ENCODE peak calls at places on chromosomes 3 and 15, in eight cellular contexts. One of them, this sample, is unnamed.

GRCh38 chr3:189839576-189839975 is 208.4 kb downstream of the TP63 start:
- DNase-seq in activated T-cell treated with anti-CD3 and anti-CD28 coated beads for 24 hours: no peak
- DNase-seq in stimulated activated CD4-positive, alpha-beta T cell treated with anti-CD3 and anti-CD28 coated beads, Interleukin-2, amount 100 ng/mL, for 48 hours: no peak
- DNase-seq in NCI-H2029 treated with DMSO at 0.1 percent for 48 hours: no peak
- DNase-seq in stimulated activated CD8-positive, alpha-beta memory T cell treated with anti-CD3 and anti-CD28 coated beads, Interleukin-15, amount 100 ng/mL, for 24 hours: no peak
- DNase-seq in left ventricle myocardium inferior: no peak
- DNase-seq in T-helper 9 cell: no peak
- DNase-seq in iris pigment epithelial cell: peak; percentile 73
- DNase-seq in this sample: no peak

GRCh38 chr15:79168922-79169322 is 78.3 kb upstream of the RASGRF1 start:
- DNase-seq in T-helper 9 cell: no peak
- DNase-seq in left ventricle myocardium inferior: peak; percentile 45
- DNase-seq in iris pigment epithelial cell: peak; percentile 32
- DNase-seq in stimulated activated CD4-positive, alpha-beta T cell treated with anti-CD3 and anti-CD28 coated beads, Interleukin-2, amount 100 ng/mL, for 48 hours: no peak
- DNase-seq in stimulated activated CD8-positive, alpha-beta memory T cell treated with anti-CD3 and anti-CD28 coated beads, Interleukin-15, amount 100 ng/mL, for 24 hours: no peak
- DNase-seq in NCI-H2029 treated with DMSO at 0.1 percent for 48 hours: no peak
- DNase-seq in activated T-cell treated with anti-CD3 and anti-CD28 coated beads for 24 hours: no peak
- DNase-seq in this sample: no peak

GRCh38 chr15:57429098-57429497 is 52.8 kb downstream of the CGNL1 start:
- DNase-seq in iris pigment epithelial cell: no peak
- DNase-seq in stimulated activated CD4-positive, alpha-beta T cell treated with anti-CD3 and anti-CD28 coated beads, Interleukin-2, amount 100 ng/mL, for 48 hours: no peak
- DNase-seq in left ventricle myocardium inferior: no peak
- DNase-seq in stimulated activated CD8-positive, alpha-beta memory T cell treated with anti-CD3 and anti-CD28 coated beads, Interleukin-15, amount 100 ng/mL, for 24 hours: no peak
- DNase-seq in NCI-H2029 treated with DMSO at 0.1 percent for 48 hours: no peak
- DNase-seq in T-helper 9 cell: no peak
- DNase-seq in activated T-cell treated with anti-CD3 and anti-CD28 coated beads for 24 hours: no peak
- DNase-seq in this sample: no peak

GRCh38 chr3:113222412-113223086 is 11.2 kb downstream of the BOC start:
- DNase-seq in stimulated activated CD8-positive, alpha-beta memory T cell treated with anti-CD3 and anti-CD28 coated beads, Interleukin-15, amount 100 ng/mL, for 24 hours: no peak
- DNase-seq in NCI-H2029 treated with DMSO at 0.1 percent for 48 hours: peak; percentile 22
- DNase-seq in activated T-cell treated with anti-CD3 and anti-CD28 coated beads for 24 hours: no peak
- DNase-seq in stimulated activated CD4-positive, alpha-beta T cell treated with anti-CD3 and anti-CD28 coated beads, Interleukin-2, amount 100 ng/mL, for 48 hours: no peak
- DNase-seq in T-helper 9 cell: no peak
- DNase-seq in left ventricle myocardium inferior: no peak
- DNase-seq in iris pigment epithelial cell: no peak
- DNase-seq in this sample: no peak

GRCh38 chr15:25850154-25851111 is 12.7 kb downstream of the ATP10A start:
- DNase-seq in stimulated activated CD8-positive, alpha-beta memory T cell treated with anti-CD3 and anti-CD28 coated beads, Interleukin-15, amount 100 ng/mL, for 24 hours: no peak
- DNase-seq in activated T-cell treated with anti-CD3 and anti-CD28 coated beads for 24 hours: peak; percentile 68
- DNase-seq in T-helper 9 cell: peak; percentile 63
- DNase-seq in NCI-H2029 treated with DMSO at 0.1 percent for 48 hours: no peak
- DNase-seq in left ventricle myocardium inferior: peak; percentile 79
- DNase-seq in iris pigment epithelial cell: peak; percentile 27
- DNase-seq in stimulated activated CD4-positive, alpha-beta T cell treated with anti-CD3 and anti-CD28 coated beads, Interleukin-2, amount 100 ng/mL, for 48 hours: peak; percentile 55
- DNase-seq in this sample: peak; percentile 71

GRCh38 chr3:182703233-182703632 is 90.1 kb upstream of the ATP11B start:
- DNase-seq in stimulated activated CD4-positive, alpha-beta T cell treated with anti-CD3 and anti-CD28 coated beads, Interleukin-2, amount 100 ng/mL, for 48 hours: no peak
- DNase-seq in stimulated activated CD8-positive, alpha-beta memory T cell treated with anti-CD3 and anti-CD28 coated beads, Interleukin-15, amount 100 ng/mL, for 24 hours: no peak
- DNase-seq in T-helper 9 cell: no peak
- DNase-seq in NCI-H2029 treated with DMSO at 0.1 percent for 48 hours: no peak
- DNase-seq in left ventricle myocardium inferior: no peak
- DNase-seq in iris pigment epithelial cell: no peak
- DNase-seq in activated T-cell treated with anti-CD3 and anti-CD28 coated beads for 24 hours: no peak
- DNase-seq in this sample: no peak

GRCh38 chr3:123586966-123587365 is 2.1 kb upstream of the HACD2 start:
- DNase-seq in NCI-H2029 treated with DMSO at 0.1 percent for 48 hours: no peak
- DNase-seq in activated T-cell treated with anti-CD3 and anti-CD28 coated beads for 24 hours: no peak
- DNase-seq in left ventricle myocardium inferior: no peak
- DNase-seq in iris pigment epithelial cell: peak; percentile 73
- DNase-seq in stimulated activated CD4-positive, alpha-beta T cell treated with anti-CD3 and anti-CD28 coated beads, Interleukin-2, amount 100 ng/mL, for 48 hours: no peak
- DNase-seq in stimulated activated CD8-positive, alpha-beta memory T cell treated with anti-CD3 and anti-CD28 coated beads, Interleukin-15, amount 100 ng/mL, for 24 hours: no peak
- DNase-seq in T-helper 9 cell: no peak
- DNase-seq in this sample: no peak

GRCh38 chr3:136267235-136267634 is 17.1 kb downstream of the PCCB start:
- DNase-seq in iris pigment epithelial cell: no peak
- DNase-seq in T-helper 9 cell: no peak
- DNase-seq in stimulated activated CD4-positive, alpha-beta T cell treated with anti-CD3 and anti-CD28 coated beads, Interleukin-2, amount 100 ng/mL, for 48 hours: no peak
- DNase-seq in activated T-cell treated with anti-CD3 and anti-CD28 coated beads for 24 hours: no peak
- DNase-seq in left ventricle myocardium inferior: no peak
- DNase-seq in NCI-H2029 treated with DMSO at 0.1 percent for 48 hours: no peak
- DNase-seq in stimulated activated CD8-positive, alpha-beta memory T cell treated with anti-CD3 and anti-CD28 coated beads, Interleukin-15, amount 100 ng/mL, for 24 hours: no peak
- DNase-seq in this sample: no peak

GRCh38 chr3:66093981-66094380 is 55.3 kb upstream of the MAGI1 start:
- DNase-seq in NCI-H2029 treated with DMSO at 0.1 percent for 48 hours: no peak
- DNase-seq in T-helper 9 cell: no peak
- DNase-seq in stimulated activated CD8-positive, alpha-beta memory T cell treated with anti-CD3 and anti-CD28 coated beads, Interleukin-15, amount 100 ng/mL, for 24 hours: no peak
- DNase-seq in stimulated activated CD4-positive, alpha-beta T cell treated with anti-CD3 and anti-CD28 coated beads, Interleukin-2, amount 100 ng/mL, for 48 hours: no peak
- DNase-seq in activated T-cell treated with anti-CD3 and anti-CD28 coated beads for 24 hours: no peak
- DNase-seq in iris pigment epithelial cell: no peak
- DNase-seq in left ventricle myocardium inferior: no peak
- DNase-seq in this sample: no peak

GRCh38 chr3:158731938-158732855 is at the start of gene RARRES1:
- DNase-seq in T-helper 9 cell: no peak
- DNase-seq in NCI-H2029 treated with DMSO at 0.1 percent for 48 hours: no peak
- DNase-seq in stimulated activated CD4-positive, alpha-beta T cell treated with anti-CD3 and anti-CD28 coated beads, Interleukin-2, amount 100 ng/mL, for 48 hours: peak; percentile 39
- DNase-seq in activated T-cell treated with anti-CD3 and anti-CD28 coated beads for 24 hours: no peak
- DNase-seq in left ventricle myocardium inferior: peak; percentile 77
- DNase-seq in stimulated activated CD8-positive, alpha-beta memory T cell treated with anti-CD3 and anti-CD28 coated beads, Interleukin-15, amount 100 ng/mL, for 24 hours: no peak
- DNase-seq in iris pigment epithelial cell: peak; percentile 79
- DNase-seq in this sample: peak; percentile 50

GRCh38 chr15:40872791-40873526 is 1.1 kb downstream of the RHOV start:
- DNase-seq in stimulated activated CD4-positive, alpha-beta T cell treated with anti-CD3 and anti-CD28 coated beads, Interleukin-2, amount 100 ng/mL, for 48 hours: no peak
- DNase-seq in activated T-cell treated with anti-CD3 and anti-CD28 coated beads for 24 hours: no peak
- DNase-seq in T-helper 9 cell: no peak
- DNase-seq in left ventricle myocardium inferior: no peak
- DNase-seq in iris pigment epithelial cell: no peak
- DNase-seq in stimulated activated CD8-positive, alpha-beta memory T cell treated with anti-CD3 and anti-CD28 coated beads, Interleukin-15, amount 100 ng/mL, for 24 hours: no peak
- DNase-seq in NCI-H2029 treated with DMSO at 0.1 percent for 48 hours: no peak
- DNase-seq in this sample: no peak

GRCh38 chr3:115790759-115791158 is 167.4 kb downstream of the GAP43 start:
- DNase-seq in iris pigment epithelial cell: peak; percentile 99
- DNase-seq in left ventricle myocardium inferior: no peak
- DNase-seq in NCI-H2029 treated with DMSO at 0.1 percent for 48 hours: no peak
- DNase-seq in stimulated activated CD4-positive, alpha-beta T cell treated with anti-CD3 and anti-CD28 coated beads, Interleukin-2, amount 100 ng/mL, for 48 hours: peak; percentile 23
- DNase-seq in activated T-cell treated with anti-CD3 and anti-CD28 coated beads for 24 hours: peak; percentile 60
- DNase-seq in T-helper 9 cell: peak; percentile 19
- DNase-seq in stimulated activated CD8-positive, alpha-beta memory T cell treated with anti-CD3 and anti-CD28 coated beads, Interleukin-15, amount 100 ng/mL, for 24 hours: no peak
- DNase-seq in this sample: peak; percentile 53

GRCh38 chr3:117853923-117854322 is 1144.3 kb downstream of the TUSC7 start:
- DNase-seq in activated T-cell treated with anti-CD3 and anti-CD28 coated beads for 24 hours: no peak
- DNase-seq in stimulated activated CD4-positive, alpha-beta T cell treated with anti-CD3 and anti-CD28 coated beads, Interleukin-2, amount 100 ng/mL, for 48 hours: no peak
- DNase-seq in NCI-H2029 treated with DMSO at 0.1 percent for 48 hours: peak; percentile 63
- DNase-seq in left ventricle myocardium inferior: no peak
- DNase-seq in stimulated activated CD8-positive, alpha-beta memory T cell treated with anti-CD3 and anti-CD28 coated beads, Interleukin-15, amount 100 ng/mL, for 24 hours: no peak
- DNase-seq in iris pigment epithelial cell: peak; percentile 64
- DNase-seq in T-helper 9 cell: no peak
- DNase-seq in this sample: no peak

GRCh38 chr3:58521917-58522680 is 14.9 kb downstream of the ACOX2 start:
- DNase-seq in NCI-H2029 treated with DMSO at 0.1 percent for 48 hours: no peak
- DNase-seq in stimulated activated CD8-positive, alpha-beta memory T cell treated with anti-CD3 and anti-CD28 coated beads, Interleukin-15, amount 100 ng/mL, for 24 hours: no peak
- DNase-seq in iris pigment epithelial cell: no peak
- DNase-seq in activated T-cell treated with anti-CD3 and anti-CD28 coated beads for 24 hours: no peak
- DNase-seq in stimulated activated CD4-positive, alpha-beta T cell treated with anti-CD3 and anti-CD28 coated beads, Interleukin-2, amount 100 ng/mL, for 48 hours: no peak
- DNase-seq in left ventricle myocardium inferior: no peak
- DNase-seq in T-helper 9 cell: no peak
- DNase-seq in this sample: no peak

GRCh38 chr3:179149239-179149887 is 1.2 kb downstream of the PIK3CA start:
- DNase-seq in stimulated activated CD4-positive, alpha-beta T cell treated with anti-CD3 and anti-CD28 coated beads, Interleukin-2, amount 100 ng/mL, for 48 hours: peak; percentile 38
- DNase-seq in left ventricle myocardium inferior: no peak
- DNase-seq in iris pigment epithelial cell: peak; percentile 54
- DNase-seq in T-helper 9 cell: peak; percentile 40
- DNase-seq in activated T-cell treated with anti-CD3 and anti-CD28 coated beads for 24 hours: peak; percentile 34
- DNase-seq in NCI-H2029 treated with DMSO at 0.1 percent for 48 hours: peak; percentile 38
- DNase-seq in stimulated activated CD8-positive, alpha-beta memory T cell treated with anti-CD3 and anti-CD28 coated beads, Interleukin-15, amount 100 ng/mL, for 24 hours: peak; percentile 11
- DNase-seq in this sample: peak; percentile 42

GRCh38 chr3:134850761-134851160 is 55.7 kb downstream of the EPHB1 start:
- DNase-seq in iris pigment epithelial cell: no peak
- DNase-seq in left ventricle myocardium inferior: no peak
- DNase-seq in NCI-H2029 treated with DMSO at 0.1 percent for 48 hours: no peak
- DNase-seq in activated T-cell treated with anti-CD3 and anti-CD28 coated beads for 24 hours: no peak
- DNase-seq in stimulated activated CD4-positive, alpha-beta T cell treated with anti-CD3 and anti-CD28 coated beads, Interleukin-2, amount 100 ng/mL, for 48 hours: no peak
- DNase-seq in T-helper 9 cell: no peak
- DNase-seq in stimulated activated CD8-positive, alpha-beta memory T cell treated with anti-CD3 and anti-CD28 coated beads, Interleukin-15, amount 100 ng/mL, for 24 hours: no peak
- DNase-seq in this sample: no peak

GRCh38 chr3:110711851-110712396 is 359.7 kb upstream of the NECTIN3 start:
- DNase-seq in T-helper 9 cell: no peak
- DNase-seq in stimulated activated CD8-positive, alpha-beta memory T cell treated with anti-CD3 and anti-CD28 coated beads, Interleukin-15, amount 100 ng/mL, for 24 hours: no peak
- DNase-seq in iris pigment epithelial cell: peak; percentile 35
- DNase-seq in left ventricle myocardium inferior: no peak
- DNase-seq in activated T-cell treated with anti-CD3 and anti-CD28 coated beads for 24 hours: no peak
- DNase-seq in NCI-H2029 treated with DMSO at 0.1 percent for 48 hours: no peak
- DNase-seq in stimulated activated CD4-positive, alpha-beta T cell treated with anti-CD3 and anti-CD28 coated beads, Interleukin-2, amount 100 ng/mL, for 48 hours: no peak
- DNase-seq in this sample: no peak

GRCh38 chr3:57064615-57065014 is 4.2 kb downstream of the SPATA12 start:
- DNase-seq in NCI-H2029 treated with DMSO at 0.1 percent for 48 hours: no peak
- DNase-seq in stimulated activated CD4-positive, alpha-beta T cell treated with anti-CD3 and anti-CD28 coated beads, Interleukin-2, amount 100 ng/mL, for 48 hours: no peak
- DNase-seq in T-helper 9 cell: no peak
- DNase-seq in left ventricle myocardium inferior: no peak
- DNase-seq in iris pigment epithelial cell: no peak
- DNase-seq in stimulated activated CD8-positive, alpha-beta memory T cell treated with anti-CD3 and anti-CD28 coated beads, Interleukin-15, amount 100 ng/mL, for 24 hours: no peak
- DNase-seq in activated T-cell treated with anti-CD3 and anti-CD28 coated beads for 24 hours: no peak
- DNase-seq in this sample: no peak

GRCh38 chr3:162628531-162628930 is 1131.9 kb downstream of the OTOL1 start:
- DNase-seq in T-helper 9 cell: no peak
- DNase-seq in stimulated activated CD8-positive, alpha-beta memory T cell treated with anti-CD3 and anti-CD28 coated beads, Interleukin-15, amount 100 ng/mL, for 24 hours: no peak
- DNase-seq in stimulated activated CD4-positive, alpha-beta T cell treated with anti-CD3 and anti-CD28 coated beads, Interleukin-2, amount 100 ng/mL, for 48 hours: no peak
- DNase-seq in iris pigment epithelial cell: no peak
- DNase-seq in activated T-cell treated with anti-CD3 and anti-CD28 coated beads for 24 hours: no peak
- DNase-seq in left ventricle myocardium inferior: no peak
- DNase-seq in NCI-H2029 treated with DMSO at 0.1 percent for 48 hours: no peak
- DNase-seq in this sample: no peak

GRCh38 chr3:28915711-28916481 is 365.0 kb upstream of the RBMS3 start:
- DNase-seq in stimulated activated CD8-positive, alpha-beta memory T cell treated with anti-CD3 and anti-CD28 coated beads, Interleukin-15, amount 100 ng/mL, for 24 hours: no peak
- DNase-seq in NCI-H2029 treated with DMSO at 0.1 percent for 48 hours: no peak
- DNase-seq in iris pigment epithelial cell: peak; percentile 97
- DNase-seq in stimulated activated CD4-positive, alpha-beta T cell treated with anti-CD3 and anti-CD28 coated beads, Interleukin-2, amount 100 ng/mL, for 48 hours: no peak
- DNase-seq in left ventricle myocardium inferior: no peak
- DNase-seq in T-helper 9 cell: no peak
- DNase-seq in activated T-cell treated with anti-CD3 and anti-CD28 coated beads for 24 hours: no peak
- DNase-seq in this sample: peak; percentile 6

GRCh38 chr3:142915636-142916035 is 26.8 kb upstream of the PCOLCE2 start:
- DNase-seq in activated T-cell treated with anti-CD3 and anti-CD28 coated beads for 24 hours: no peak
- DNase-seq in left ventricle myocardium inferior: no peak
- DNase-seq in NCI-H2029 treated with DMSO at 0.1 percent for 48 hours: no peak
- DNase-seq in stimulated activated CD4-positive, alpha-beta T cell treated with anti-CD3 and anti-CD28 coated beads, Interleukin-2, amount 100 ng/mL, for 48 hours: no peak
- DNase-seq in iris pigment epithelial cell: no peak
- DNase-seq in T-helper 9 cell: no peak
- DNase-seq in stimulated activated CD8-positive, alpha-beta memory T cell treated with anti-CD3 and anti-CD28 coated beads, Interleukin-15, amount 100 ng/mL, for 24 hours: no peak
- DNase-seq in this sample: no peak

GRCh38 chr15:98668566-98669308 is 20.4 kb downstream of the IGF1R start:
- DNase-seq in left ventricle myocardium inferior: no peak
- DNase-seq in stimulated activated CD4-positive, alpha-beta T cell treated with anti-CD3 and anti-CD28 coated beads, Interleukin-2, amount 100 ng/mL, for 48 hours: no peak
- DNase-seq in activated T-cell treated with anti-CD3 and anti-CD28 coated beads for 24 hours: peak; percentile 35
- DNase-seq in stimulated activated CD8-positive, alpha-beta memory T cell treated with anti-CD3 and anti-CD28 coated beads, Interleukin-15, amount 100 ng/mL, for 24 hours: no peak
- DNase-seq in iris pigment epithelial cell: peak; percentile 83
- DNase-seq in T-helper 9 cell: no peak
- DNase-seq in NCI-H2029 treated with DMSO at 0.1 percent for 48 hours: no peak
- DNase-seq in this sample: peak; percentile 8

GRCh38 chr3:139686624-139687023 is 8.9 kb upstream of the NMNAT3 start:
- DNase-seq in left ventricle myocardium inferior: no peak
- DNase-seq in stimulated activated CD8-positive, alpha-beta memory T cell treated with anti-CD3 and anti-CD28 coated beads, Interleukin-15, amount 100 ng/mL, for 24 hours: no peak
- DNase-seq in iris pigment epithelial cell: no peak
- DNase-seq in stimulated activated CD4-positive, alpha-beta T cell treated with anti-CD3 and anti-CD28 coated beads, Interleukin-2, amount 100 ng/mL, for 48 hours: no peak
- DNase-seq in activated T-cell treated with anti-CD3 and anti-CD28 coated beads for 24 hours: no peak
- DNase-seq in NCI-H2029 treated with DMSO at 0.1 percent for 48 hours: no peak
- DNase-seq in T-helper 9 cell: no peak
- DNase-seq in this sample: no peak

GRCh38 chr3:149384911-149385321 is 7.5 kb upstream of the TM4SF1 start:
- DNase-seq in stimulated activated CD4-positive, alpha-beta T cell treated with anti-CD3 and anti-CD28 coated beads, Interleukin-2, amount 100 ng/mL, for 48 hours: no peak
- DNase-seq in iris pigment epithelial cell: peak; percentile 98
- DNase-seq in stimulated activated CD8-positive, alpha-beta memory T cell treated with anti-CD3 and anti-CD28 coated beads, Interleukin-15, amount 100 ng/mL, for 24 hours: no peak
- DNase-seq in left ventricle myocardium inferior: no peak
- DNase-seq in T-helper 9 cell: no peak
- DNase-seq in NCI-H2029 treated with DMSO at 0.1 percent for 48 hours: no peak
- DNase-seq in activated T-cell treated with anti-CD3 and anti-CD28 coated beads for 24 hours: no peak
- DNase-seq in this sample: no peak

GRCh38 chr3:26964836-26965235 is 342.3 kb downstream of the LRRC3B start:
- DNase-seq in T-helper 9 cell: no peak
- DNase-seq in activated T-cell treated with anti-CD3 and anti-CD28 coated beads for 24 hours: no peak
- DNase-seq in iris pigment epithelial cell: no peak
- DNase-seq in NCI-H2029 treated with DMSO at 0.1 percent for 48 hours: no peak
- DNase-seq in left ventricle myocardium inferior: no peak
- DNase-seq in stimulated activated CD8-positive, alpha-beta memory T cell treated with anti-CD3 and anti-CD28 coated beads, Interleukin-15, amount 100 ng/mL, for 24 hours: no peak
- DNase-seq in stimulated activated CD4-positive, alpha-beta T cell treated with anti-CD3 and anti-CD28 coated beads, Interleukin-2, amount 100 ng/mL, for 48 hours: no peak
- DNase-seq in this sample: no peak

GRCh38 chr3:30933478-30934207 is 39.2 kb upstream of the GADL1 start:
- DNase-seq in left ventricle myocardium inferior: no peak
- DNase-seq in iris pigment epithelial cell: no peak
- DNase-seq in activated T-cell treated with anti-CD3 and anti-CD28 coated beads for 24 hours: no peak
- DNase-seq in stimulated activated CD4-positive, alpha-beta T cell treated with anti-CD3 and anti-CD28 coated beads, Interleukin-2, amount 100 ng/mL, for 48 hours: no peak
- DNase-seq in stimulated activated CD8-positive, alpha-beta memory T cell treated with anti-CD3 and anti-CD28 coated beads, Interleukin-15, amount 100 ng/mL, for 24 hours: no peak
- DNase-seq in T-helper 9 cell: no peak
- DNase-seq in NCI-H2029 treated with DMSO at 0.1 percent for 48 hours: peak; percentile 71
- DNase-seq in this sample: no peak

GRCh38 chr3:5058463-5058862 is 63.6 kb upstream of the ARL8B start:
- DNase-seq in left ventricle myocardium inferior: no peak
- DNase-seq in NCI-H2029 treated with DMSO at 0.1 percent for 48 hours: no peak
- DNase-seq in activated T-cell treated with anti-CD3 and anti-CD28 coated beads for 24 hours: no peak
- DNase-seq in iris pigment epithelial cell: peak; percentile 86
- DNase-seq in stimulated activated CD8-positive, alpha-beta memory T cell treated with anti-CD3 and anti-CD28 coated beads, Interleukin-15, amount 100 ng/mL, for 24 hours: no peak
- DNase-seq in stimulated activated CD4-positive, alpha-beta T cell treated with anti-CD3 and anti-CD28 coated beads, Interleukin-2, amount 100 ng/mL, for 48 hours: no peak
- DNase-seq in T-helper 9 cell: no peak
- DNase-seq in this sample: no peak

GRCh38 chr3:170497197-170497596 is 78.5 kb downstream of the CLDN11 start:
- DNase-seq in T-helper 9 cell: no peak
- DNase-seq in activated T-cell treated with anti-CD3 and anti-CD28 coated beads for 24 hours: no peak
- DNase-seq in iris pigment epithelial cell: no peak
- DNase-seq in stimulated activated CD4-positive, alpha-beta T cell treated with anti-CD3 and anti-CD28 coated beads, Interleukin-2, amount 100 ng/mL, for 48 hours: no peak
- DNase-seq in left ventricle myocardium inferior: no peak
- DNase-seq in NCI-H2029 treated with DMSO at 0.1 percent for 48 hours: no peak
- DNase-seq in stimulated activated CD8-positive, alpha-beta memory T cell treated with anti-CD3 and anti-CD28 coated beads, Interleukin-15, amount 100 ng/mL, for 24 hours: no peak
- DNase-seq in this sample: no peak

GRCh38 chr3:169389925-169390253 is 273.6 kb downstream of the MECOM start:
- DNase-seq in T-helper 9 cell: no peak
- DNase-seq in iris pigment epithelial cell: no peak
- DNase-seq in left ventricle myocardium inferior: no peak
- DNase-seq in NCI-H2029 treated with DMSO at 0.1 percent for 48 hours: no peak
- DNase-seq in activated T-cell treated with anti-CD3 and anti-CD28 coated beads for 24 hours: no peak
- DNase-seq in stimulated activated CD4-positive, alpha-beta T cell treated with anti-CD3 and anti-CD28 coated beads, Interleukin-2, amount 100 ng/mL, for 48 hours: no peak
- DNase-seq in stimulated activated CD8-positive, alpha-beta memory T cell treated with anti-CD3 and anti-CD28 coated beads, Interleukin-15, amount 100 ng/mL, for 24 hours: no peak
- DNase-seq in this sample: no peak

GRCh38 chr3:178352300-178353021 is 183.8 kb upstream of the KCNMB2 start:
- DNase-seq in T-helper 9 cell: no peak
- DNase-seq in iris pigment epithelial cell: peak; percentile 94
- DNase-seq in stimulated activated CD8-positive, alpha-beta memory T cell treated with anti-CD3 and anti-CD28 coated beads, Interleukin-15, amount 100 ng/mL, for 24 hours: no peak
- DNase-seq in stimulated activated CD4-positive, alpha-beta T cell treated with anti-CD3 and anti-CD28 coated beads, Interleukin-2, amount 100 ng/mL, for 48 hours: no peak
- DNase-seq in activated T-cell treated with anti-CD3 and anti-CD28 coated beads for 24 hours: no peak
- DNase-seq in left ventricle myocardium inferior: no peak
- DNase-seq in NCI-H2029 treated with DMSO at 0.1 percent for 48 hours: no peak
- DNase-seq in this sample: no peak

GRCh38 chr3:48662140-48662752 is 440 bp downstream of the CELSR3 start:
- DNase-seq in iris pigment epithelial cell: no peak
- DNase-seq in NCI-H2029 treated with DMSO at 0.1 percent for 48 hours: no peak
- DNase-seq in stimulated activated CD8-positive, alpha-beta memory T cell treated with anti-CD3 and anti-CD28 coated beads, Interleukin-15, amount 100 ng/mL, for 24 hours: no peak
- DNase-seq in stimulated activated CD4-positive, alpha-beta T cell treated with anti-CD3 and anti-CD28 coated beads, Interleukin-2, amount 100 ng/mL, for 48 hours: no peak
- DNase-seq in left ventricle myocardium inferior: no peak
- DNase-seq in activated T-cell treated with anti-CD3 and anti-CD28 coated beads for 24 hours: no peak
- DNase-seq in T-helper 9 cell: no peak
- DNase-seq in this sample: no peak

GRCh38 chr15:42914728-42915497 is 5.7 kb downstream of the TTBK2 start:
- DNase-seq in left ventricle myocardium inferior: no peak
- DNase-seq in NCI-H2029 treated with DMSO at 0.1 percent for 48 hours: no peak
- DNase-seq in activated T-cell treated with anti-CD3 and anti-CD28 coated beads for 24 hours: no peak
- DNase-seq in T-helper 9 cell: no peak
- DNase-seq in iris pigment epithelial cell: peak; percentile 39
- DNase-seq in stimulated activated CD4-positive, alpha-beta T cell treated with anti-CD3 and anti-CD28 coated beads, Interleukin-2, amount 100 ng/mL, for 48 hours: no peak
- DNase-seq in stimulated activated CD8-positive, alpha-beta memory T cell treated with anti-CD3 and anti-CD28 coated beads, Interleukin-15, amount 100 ng/mL, for 24 hours: no peak
- DNase-seq in this sample: no peak

GRCh38 chr15:39184701-39185390 is 396.0 kb upstream of the THBS1 start:
- DNase-seq in iris pigment epithelial cell: no peak
- DNase-seq in left ventricle myocardium inferior: no peak
- DNase-seq in stimulated activated CD4-positive, alpha-beta T cell treated with anti-CD3 and anti-CD28 coated beads, Interleukin-2, amount 100 ng/mL, for 48 hours: no peak
- DNase-seq in NCI-H2029 treated with DMSO at 0.1 percent for 48 hours: no peak
- DNase-seq in activated T-cell treated with anti-CD3 and anti-CD28 coated beads for 24 hours: no peak
- DNase-seq in stimulated activated CD8-positive, alpha-beta memory T cell treated with anti-CD3 and anti-CD28 coated beads, Interleukin-15, amount 100 ng/mL, for 24 hours: no peak
- DNase-seq in T-helper 9 cell: no peak
- DNase-seq in this sample: no peak

GRCh38 chr3:99128740-99129505 is 227.4 kb upstream of the DCBLD2 start:
- DNase-seq in stimulated activated CD8-positive, alpha-beta memory T cell treated with anti-CD3 and anti-CD28 coated beads, Interleukin-15, amount 100 ng/mL, for 24 hours: no peak
- DNase-seq in left ventricle myocardium inferior: no peak
- DNase-seq in T-helper 9 cell: no peak
- DNase-seq in NCI-H2029 treated with DMSO at 0.1 percent for 48 hours: no peak
- DNase-seq in iris pigment epithelial cell: peak; percentile 99
- DNase-seq in activated T-cell treated with anti-CD3 and anti-CD28 coated beads for 24 hours: no peak
- DNase-seq in stimulated activated CD4-positive, alpha-beta T cell treated with anti-CD3 and anti-CD28 coated beads, Interleukin-2, amount 100 ng/mL, for 48 hours: no peak
- DNase-seq in this sample: no peak

This sample was measured in activated naive CD8-positive, alpha-beta T cell treated with anti-CD3 and anti-CD28 coated beads, Interleukin-2, amount 50 U/mL, for 24 hours.